ENCODE peak calls at places on chromosomes 13 and 19, in seven cellular contexts. One of them, this sample, is unnamed.

GRCh38 chr19:54209748-54210494 is 9.3 kb downstream of the RPS9 start:
- DNase-seq in stomach: peak
- DNase-seq in uterus: peak
- DNase-seq in psoas muscle: peak
- DNase-seq in WERI-Rb-1: no peak
- DNase-seq in thoracic aorta: peak
- DNase-seq in body of pancreas: peak
- DNase-seq in this sample: no peak

GRCh38 chr13:83546476-83546875 is 335.8 kb downstream of the SLITRK1 start:
- DNase-seq in stomach: no peak
- DNase-seq in uterus: no peak
- DNase-seq in psoas muscle: no peak
- DNase-seq in WERI-Rb-1: no peak
- DNase-seq in thoracic aorta: no peak
- DNase-seq in body of pancreas: no peak
- DNase-seq in this sample: no peak

GRCh38 chr13:73835138-73835721 is 299.0 kb downstream of the KLF12 start:
- DNase-seq in stomach: no peak
- DNase-seq in uterus: no peak
- DNase-seq in psoas muscle: no peak
- DNase-seq in WERI-Rb-1: no peak
- DNase-seq in thoracic aorta: no peak
- DNase-seq in body of pancreas: no peak
- DNase-seq in this sample: no peak

GRCh38 chr13:98575876-98576214 is 1.1 kb downstream of the STK24 start:
- DNase-seq in stomach: no peak
- DNase-seq in uterus: no peak
- DNase-seq in psoas muscle: no peak
- DNase-seq in WERI-Rb-1: no peak
- DNase-seq in thoracic aorta: no peak
- DNase-seq in body of pancreas: no peak
- DNase-seq in this sample: no peak

GRCh38 chr13:40863723-40864122 is 74.3 kb downstream of the SLC25A15 start:
- DNase-seq in stomach: no peak
- DNase-seq in uterus: no peak
- DNase-seq in psoas muscle: no peak
- DNase-seq in WERI-Rb-1: no peak
- DNase-seq in thoracic aorta: no peak
- DNase-seq in body of pancreas: no peak
- DNase-seq in this sample: no peak

GRCh38 chr19:52722062-52723005 is 12.5 kb downstream of the ZNF611 start:
- DNase-seq in stomach: no peak
- DNase-seq in uterus: no peak
- DNase-seq in psoas muscle: no peak
- DNase-seq in WERI-Rb-1: no peak
- DNase-seq in thoracic aorta: no peak
- DNase-seq in body of pancreas: no peak
- DNase-seq in this sample: no peak

GRCh38 chr13:97459215-97459772 is 25.3 kb downstream of the RAP2A start:
- DNase-seq in stomach: no peak
- DNase-seq in uterus: no peak
- DNase-seq in psoas muscle: no peak
- DNase-seq in WERI-Rb-1: no peak
- DNase-seq in thoracic aorta: no peak
- DNase-seq in body of pancreas: no peak
- DNase-seq in this sample: no peak

GRCh38 chr13:28718538-28719226 is at the start of gene SLC46A3:
- DNase-seq in stomach: peak
- DNase-seq in uterus: peak
- DNase-seq in psoas muscle: peak
- DNase-seq in WERI-Rb-1: peak
- DNase-seq in thoracic aorta: peak
- DNase-seq in body of pancreas: peak
- DNase-seq in this sample: peak

GRCh38 chr19:2546128-2547032 is 70.5 kb downstream of the GADD45B start:
- DNase-seq in stomach: peak
- DNase-seq in uterus: peak
- DNase-seq in psoas muscle: peak
- DNase-seq in WERI-Rb-1: peak
- DNase-seq in thoracic aorta: peak
- DNase-seq in body of pancreas: peak
- DNase-seq in this sample: no peak

GRCh38 chr13:32272021-32272695 is 43.0 kb downstream of the ZAR1L start:
- DNase-seq in stomach: no peak
- DNase-seq in uterus: no peak
- DNase-seq in psoas muscle: no peak
- DNase-seq in WERI-Rb-1: no peak
- DNase-seq in thoracic aorta: no peak
- DNase-seq in body of pancreas: no peak
- DNase-seq in this sample: no peak

GRCh38 chr13:31814523-31814922 is 75.2 kb downstream of the RXFP2 start:
- DNase-seq in stomach: no peak
- DNase-seq in uterus: no peak
- DNase-seq in psoas muscle: no peak
- DNase-seq in WERI-Rb-1: no peak
- DNase-seq in thoracic aorta: no peak
- DNase-seq in body of pancreas: no peak
- DNase-seq in this sample: no peak

GRCh38 chr19:28289294-28290063 is 923.5 kb downstream of the UQCRFS1 start:
- DNase-seq in stomach: no peak
- DNase-seq in uterus: no peak
- DNase-seq in psoas muscle: no peak
- DNase-seq in WERI-Rb-1: no peak
- DNase-seq in thoracic aorta: no peak
- DNase-seq in body of pancreas: peak
- DNase-seq in this sample: no peak

GRCh38 chr19:13089139-13089856 is 13.4 kb downstream of the LYL1 start:
- DNase-seq in stomach: no peak
- DNase-seq in uterus: no peak
- DNase-seq in psoas muscle: no peak
- DNase-seq in WERI-Rb-1: peak
- DNase-seq in thoracic aorta: no peak
- DNase-seq in body of pancreas: no peak
- DNase-seq in this sample: no peak
- TF ChIP-seq CTCF in stomach: no peak
- TF ChIP-seq CTCF in uterus: peak
- TF ChIP-seq CTCF in psoas muscle: no peak
- TF ChIP-seq CTCF in WERI-Rb-1: peak
- TF ChIP-seq CTCF in thoracic aorta: peak
- TF ChIP-seq CTCF in body of pancreas: no peak
- TF ChIP-seq CTCF in this sample: peak

GRCh38 chr19:4748185-4748584 is 24.5 kb upstream of the DPP9 start:
- DNase-seq in stomach: no peak
- DNase-seq in uterus: no peak
- DNase-seq in psoas muscle: no peak
- DNase-seq in WERI-Rb-1: no peak
- DNase-seq in thoracic aorta: no peak
- DNase-seq in body of pancreas: no peak
- DNase-seq in this sample: no peak

GRCh38 chr19:4748589-4748988 is 24.9 kb upstream of the DPP9 start:
- DNase-seq in stomach: no peak
- DNase-seq in uterus: no peak
- DNase-seq in psoas muscle: no peak
- DNase-seq in WERI-Rb-1: no peak
- DNase-seq in thoracic aorta: no peak
- DNase-seq in body of pancreas: no peak
- DNase-seq in this sample: no peak

GRCh38 chr19:4745986-4746385 is 22.3 kb upstream of the DPP9 start:
- DNase-seq in stomach: no peak
- DNase-seq in uterus: no peak
- DNase-seq in psoas muscle: no peak
- DNase-seq in WERI-Rb-1: no peak
- DNase-seq in thoracic aorta: no peak
- DNase-seq in body of pancreas: no peak
- DNase-seq in this sample: no peak

GRCh38 chr19:4742717-4743646 is 19.3 kb upstream of the DPP9 start:
- DNase-seq in stomach: no peak
- DNase-seq in uterus: no peak
- DNase-seq in psoas muscle: no peak
- DNase-seq in WERI-Rb-1: peak
- DNase-seq in thoracic aorta: no peak
- DNase-seq in body of pancreas: peak
- DNase-seq in this sample: no peak

GRCh38 chr19:4744451-4745170 is 21.0 kb upstream of the DPP9 start:
- DNase-seq in stomach: no peak
- DNase-seq in uterus: peak
- DNase-seq in psoas muscle: no peak
- DNase-seq in WERI-Rb-1: no peak
- DNase-seq in thoracic aorta: no peak
- DNase-seq in body of pancreas: peak
- DNase-seq in this sample: no peak
- H3K4me3 ChIP-seq in stomach: no peak
- H3K4me3 ChIP-seq in uterus: no peak
- H3K4me3 ChIP-seq in psoas muscle: no peak
- H3K4me3 ChIP-seq in WERI-Rb-1: no peak
- H3K4me3 ChIP-seq in thoracic aorta: no peak
- H3K4me3 ChIP-seq in body of pancreas: no peak
- H3K4me3 ChIP-seq in this sample: no peak

GRCh38 chr19:8004723-8005513 is 523 bp downstream of the ELAVL1 start:
- DNase-seq in stomach: no peak
- DNase-seq in uterus: no peak
- DNase-seq in psoas muscle: no peak
- DNase-seq in WERI-Rb-1: no peak
- DNase-seq in thoracic aorta: no peak
- DNase-seq in body of pancreas: no peak
- DNase-seq in this sample: no peak

GRCh38 chr19:8001995-8002849 is 3.2 kb downstream of the ELAVL1 start:
- DNase-seq in stomach: peak
- DNase-seq in uterus: peak
- DNase-seq in psoas muscle: peak
- DNase-seq in WERI-Rb-1: peak
- DNase-seq in thoracic aorta: peak
- DNase-seq in body of pancreas: peak
- DNase-seq in this sample: peak

GRCh38 chr19:8001651-8001994 is 3.8 kb downstream of the ELAVL1 start:
- DNase-seq in stomach: no peak
- DNase-seq in uterus: no peak
- DNase-seq in psoas muscle: no peak
- DNase-seq in WERI-Rb-1: no peak
- DNase-seq in thoracic aorta: no peak
- DNase-seq in body of pancreas: peak
- DNase-seq in this sample: no peak

GRCh38 chr19:8004001-8004400 is 1.4 kb downstream of the ELAVL1 start:
- DNase-seq in stomach: no peak
- DNase-seq in uterus: no peak
- DNase-seq in psoas muscle: no peak
- DNase-seq in WERI-Rb-1: no peak
- DNase-seq in thoracic aorta: no peak
- DNase-seq in body of pancreas: no peak
- DNase-seq in this sample: no peak

GRCh38 chr19:8005534-8006256 is at the start of gene ELAVL1:
- DNase-seq in stomach: peak
- DNase-seq in uterus: peak
- DNase-seq in psoas muscle: peak
- DNase-seq in WERI-Rb-1: peak
- DNase-seq in thoracic aorta: peak
- DNase-seq in body of pancreas: peak
- DNase-seq in this sample: peak
- TF ChIP-seq CTCF in stomach: no peak
- TF ChIP-seq CTCF in uterus: no peak
- TF ChIP-seq CTCF in psoas muscle: no peak
- TF ChIP-seq CTCF in WERI-Rb-1: no peak
- TF ChIP-seq CTCF in thoracic aorta: no peak
- TF ChIP-seq CTCF in body of pancreas: no peak
- TF ChIP-seq CTCF in this sample: no peak

GRCh38 chr13:21798181-21798580 is 127.3 kb downstream of the FGF9 start:
- DNase-seq in stomach: no peak
- DNase-seq in uterus: no peak
- DNase-seq in psoas muscle: no peak
- DNase-seq in WERI-Rb-1: no peak
- DNase-seq in thoracic aorta: no peak
- DNase-seq in body of pancreas: no peak
- DNase-seq in this sample: no peak
- H3K4me3 ChIP-seq in stomach: no peak
- H3K4me3 ChIP-seq in uterus: no peak
- H3K4me3 ChIP-seq in psoas muscle: no peak
- H3K4me3 ChIP-seq in WERI-Rb-1: no peak
- H3K4me3 ChIP-seq in thoracic aorta: no peak
- H3K4me3 ChIP-seq in body of pancreas: no peak
- H3K4me3 ChIP-seq in this sample: no peak

GRCh38 chr13:58721273-58721672 is 1089.7 kb downstream of the PCDH17 start:
- DNase-seq in stomach: no peak
- DNase-seq in uterus: no peak
- DNase-seq in psoas muscle: no peak
- DNase-seq in WERI-Rb-1: no peak
- DNase-seq in thoracic aorta: no peak
- DNase-seq in body of pancreas: no peak
- DNase-seq in this sample: no peak
- TF ChIP-seq CTCF in stomach: no peak
- TF ChIP-seq CTCF in uterus: no peak
- TF ChIP-seq CTCF in psoas muscle: no peak
- TF ChIP-seq CTCF in WERI-Rb-1: no peak
- TF ChIP-seq CTCF in thoracic aorta: no peak
- TF ChIP-seq CTCF in body of pancreas: no peak
- TF ChIP-seq CTCF in this sample: no peak

DNA sequence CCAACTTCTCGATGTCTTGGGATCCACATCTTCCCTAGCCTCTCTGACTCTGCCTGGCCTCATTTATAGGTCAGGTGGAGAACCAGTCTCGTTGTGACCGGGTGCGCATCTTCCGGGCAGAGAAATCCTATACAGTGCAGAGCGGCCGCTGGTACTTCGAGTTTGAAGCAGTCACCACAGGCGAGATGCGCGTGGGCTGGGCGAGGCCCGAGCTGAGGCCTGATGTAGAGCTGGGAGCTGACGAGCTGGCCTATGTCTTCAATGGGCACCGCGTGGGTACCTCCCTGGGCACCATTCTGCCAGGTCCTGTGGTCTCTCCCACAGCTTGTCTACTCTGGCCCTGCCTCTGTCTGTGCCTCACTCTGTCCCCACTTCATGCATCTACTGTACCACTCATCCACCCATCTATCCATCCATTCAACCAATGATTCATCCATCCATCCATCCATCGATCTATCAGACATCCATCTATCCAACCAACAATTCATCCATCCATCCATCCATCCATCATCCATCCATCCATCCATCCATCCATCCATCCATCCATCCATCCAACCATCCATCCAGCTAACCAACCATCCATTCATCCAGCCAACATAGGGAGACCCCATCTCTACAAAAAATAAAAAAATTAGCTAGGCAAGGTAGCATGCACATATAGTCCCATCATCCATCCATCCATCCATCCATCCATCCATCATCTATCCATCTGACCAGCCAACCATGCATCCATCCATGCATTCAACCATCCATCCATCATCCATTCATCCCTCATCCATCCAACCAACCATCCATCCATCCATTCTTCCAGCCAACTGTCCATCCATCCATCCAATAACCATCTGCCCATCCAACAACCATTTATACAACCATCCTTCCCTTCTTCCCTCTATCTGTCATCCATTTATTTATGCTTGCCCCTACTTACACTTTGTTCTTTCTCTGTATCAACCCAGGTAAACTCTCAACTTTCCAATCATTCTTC is 34.3 kb downstream of the RYR1 start:
- DNase-seq in stomach: no peak
- DNase-seq in uterus: no peak
- DNase-seq in psoas muscle: no peak
- DNase-seq in WERI-Rb-1: no peak
- DNase-seq in thoracic aorta: no peak
- DNase-seq in body of pancreas: no peak
- DNase-seq in this sample: no peak
- H3K4me3 ChIP-seq in stomach: no peak
- H3K4me3 ChIP-seq in uterus: no peak
- H3K4me3 ChIP-seq in psoas muscle: no peak
- H3K4me3 ChIP-seq in WERI-Rb-1: no peak
- H3K4me3 ChIP-seq in thoracic aorta: no peak
- H3K4me3 ChIP-seq in body of pancreas: no peak
- H3K4me3 ChIP-seq in this sample: no peak

This sample was measured in GM12864.